ENCODE peak calls at places on chromosomes 12 and 14, in six cellular contexts. K, T, E, C, Q and V are unnamed samples.
A peak's percentile ranks its signal among the peaks of the same experiment; 100 is the strongest.

GRCh38 chr12:63006536-63006935 is 71.6 kb upstream of the PPM1H start:
- DNase-seq in K (no peak), Q (no peak), C (no peak), E (no peak), T (no peak), V (no peak)

GRCh38 chr12:130956009-130956408 is 2.3 kb downstream of the ADGRD1 start:
- DNase-seq in C (no peak), T (no peak), E (no peak), K (no peak), Q (no peak), V (no peak)

GRCh38 chr12:126480396-126480795 is 1415.2 kb downstream of the AACS start:
- DNase-seq in C (no peak), E (no peak), Q (no peak), K (no peak), T (no peak), V (no peak)

GRCh38 chr12:56636118-56636674 is 6.1 kb upstream of the BAZ2A start:
- DNase-seq in Q (peak; percentile 85), C (peak; percentile 91), K (peak; percentile 95), E (peak; percentile 86), T (peak; percentile 86), V (peak; percentile 95)

GRCh38 chr14:29220077-29220476 is 453.5 kb downstream of the FOXG1 start:
- DNase-seq in T (no peak), C (no peak), E (no peak), K (no peak), Q (no peak), V (no peak)

GRCh38 chr14:68665792-68666195 is 127.1 kb downstream of the ZFP36L1 start:
- DNase-seq in Q (no peak), E (peak; percentile 22), T (no peak), C (no peak), K (no peak), V (no peak)

GRCh38 chr12:92431146-92431545 is 271.6 kb upstream of the PLEKHG7 start:
- DNase-seq in Q (no peak), K (no peak), T (no peak), E (no peak), C (no peak), V (no peak)

GRCh38 chr12:60106207-60106606 is 510.4 kb downstream of the SLC16A7 start:
- DNase-seq in Q (no peak), C (peak; percentile 59), E (peak; percentile 33), K (no peak), T (no peak), V (no peak)

GRCh38 chr12:104890463-104891096 is 67.5 kb downstream of the SLC41A2 start:
- DNase-seq in C (peak; percentile 31), T (no peak), E (no peak), K (no peak), Q (no peak), V (no peak)

GRCh38 chr14:81710232-81710845 is 176.7 kb upstream of the SEL1L start:
- DNase-seq in Q (no peak), E (no peak), K (peak; percentile 44), T (peak; percentile 7), C (peak; percentile 42), V (no peak)

GRCh38 chr12:13173012-13173441 is 23.5 kb upstream of the EMP1 start:
- DNase-seq in C (peak; percentile 76), T (no peak), Q (no peak), K (no peak), E (peak; percentile 98), V (no peak)

GRCh38 chr12:57012600-57013465 is 3.5 kb downstream of the TAC3 start:
- DNase-seq in E (no peak), T (no peak), K (no peak), C (no peak), Q (no peak), V (no peak)

GRCh38 chr14:104174051-104174450 is 35.7 kb downstream of the KIF26A start:
- DNase-seq in E (no peak), T (no peak), Q (no peak), C (no peak), K (no peak), V (no peak)

GRCh38 chr12:57434517-57435223 is at the start of gene INHBC:
- DNase-seq in Q (no peak), C (no peak), K (peak; percentile 12), E (no peak), T (no peak), V (no peak)

GRCh38 chr12:60194682-60195081 is 598.9 kb downstream of the SLC16A7 start:
- DNase-seq in Q (no peak), C (peak; percentile 68), E (peak; percentile 5), K (no peak), T (no peak), V (no peak)

GRCh38 chr12:77152623-77153193 is 87.3 kb upstream of the E2F7 start:
- DNase-seq in Q (no peak), T (peak; percentile 48), C (peak; percentile 70), K (no peak), E (peak; percentile 49), V (no peak)

GRCh38 chr14:64997108-64997794 is 10.6 kb downstream of the FNTB start:
- DNase-seq in C (no peak), E (no peak), T (no peak), Q (no peak), K (no peak), V (no peak)

GRCh38 chr14:105929327-105930081 is 403.1 kb downstream of the TMEM121 start:
- DNase-seq in E (no peak), T (no peak), C (no peak), Q (no peak), K (no peak), V (peak; percentile 50)

GRCh38 chr14:72599579-72600470 is 294.1 kb downstream of the DPF3 start:
- DNase-seq in Q (no peak), T (no peak), K (no peak), C (no peak), E (no peak), V (no peak)

GRCh38 chr12:46711756-46712155 is 114.0 kb downstream of the SLC38A4 start:
- DNase-seq in T (no peak), E (peak; percentile 86), C (peak; percentile 28), Q (no peak), K (no peak), V (no peak)

GRCh38 chr12:128228581-128228980 is 38.4 kb upstream of the TMEM132C start:
- DNase-seq in T (no peak), C (no peak), Q (no peak), K (no peak), E (no peak), V (no peak)

GRCh38 chr12:30756074-30756473 is 1.3 kb upstream of the CAPRIN2 start:
- DNase-seq in T (no peak), C (no peak), K (no peak), Q (no peak), E (no peak), V (no peak)

GRCh38 chr14:79442776-79443175 is 768.5 kb downstream of the DIO2 start:
- DNase-seq in C (no peak), K (no peak), Q (no peak), E (no peak), T (no peak), V (no peak)

GRCh38 chr12:552466-552865 is 92.7 kb downstream of the B4GALNT3 start:
- DNase-seq in T (no peak), Q (no peak), C (no peak), K (no peak), E (no peak), V (no peak)

GRCh38 chr14:74488788-74489397 is 4.2 kb downstream of the NPC2 start:
- DNase-seq in Q (no peak), E (no peak), T (peak; percentile 88), K (no peak), C (peak; percentile 77), V (no peak)

GRCh38 chr12:54021432-54022013 is 6.7 kb upstream of the HOXC6 start:
- DNase-seq in K (no peak), C (no peak), Q (no peak), T (no peak), E (no peak), V (no peak)

GRCh38 chr14:74959596-74960180 is 4.3 kb upstream of the PGF start:
- DNase-seq in K (no peak), T (peak; percentile 75), Q (no peak), E (no peak), C (no peak), V (no peak)

GRCh38 chr14:104919993-104920315 is 4.7 kb upstream of the PLD4 start:
- DNase-seq in T (no peak), Q (no peak), C (no peak), E (no peak), K (no peak), V (no peak)

GRCh38 chr14:97848351-97848980 is 1051.3 kb downstream of the VRK1 start:
- DNase-seq in Q (no peak), E (no peak), T (no peak), K (no peak), C (no peak), V (no peak)

GRCh38 chr12:6641131-6641530 is 5.4 kb upstream of the LPAR5 start:
- DNase-seq in K (no peak), E (no peak), C (no peak), Q (no peak), T (no peak), V (no peak)

GRCh38 chr12:108788076-108788782 is 56.9 kb upstream of the CORO1C start:
- DNase-seq in K (no peak), Q (no peak), T (no peak), E (no peak), C (no peak), V (peak; percentile 62)

GRCh38 chr12:913919-914718 is 35.4 kb downstream of the RAD52 start:
- DNase-seq in K (no peak), T (peak; percentile 96), E (no peak), C (peak; percentile 87), Q (no peak), V (no peak)

GRCh38 chr12:108371801-108372344 is 32.8 kb upstream of the CMKLR1 start:
- DNase-seq in K (peak; percentile 32), T (peak; percentile 42), Q (no peak), E (peak; percentile 92), C (no peak), V (peak; percentile 68)

GRCh38 chr12:47818382-47818700 is 1.4 kb downstream of the HDAC7 start:
- DNase-seq in C (peak; percentile 47), E (no peak), Q (no peak), T (peak; percentile 39), K (no peak), V (no peak)

GRCh38 chr14:91249841-91250616 is 5.5 kb upstream of the GPR68 start:
- DNase-seq in Q (peak; percentile 28), K (no peak), C (no peak), T (peak; percentile 88), E (no peak), V (no peak)

GRCh38 chr14:60642270-60642789 is 6.9 kb downstream of the SIX1 start:
- DNase-seq in E (no peak), T (no peak), Q (no peak), C (no peak), K (no peak), V (no peak)